ENCODE peak calls at places on chromosomes 11 and 22, in five cellular contexts. P, V, X, D and N are unnamed samples.

GRCh38 chr11:94776351-94777321 is 8.5 kb downstream of the AMOTL1 start:
- DNase-seq in P (no peak), D (no peak), X (no peak), V (no peak), N (peak; percentile 74)

GRCh38 chr11:68468217-68468828 is 7.8 kb downstream of the PPP6R3 start:
- DNase-seq in P (no peak), X (no peak), V (no peak), D (peak; percentile 77), N (no peak)

GRCh38 chr11:45208135-45208534 is 61.7 kb downstream of the PRDM11 start:
- DNase-seq in P (no peak), D (no peak), V (no peak), X (no peak), N (no peak)

GRCh38 chr11:69791266-69791665 is 16.1 kb upstream of the FGF4 start:
- DNase-seq in D (no peak), P (no peak), X (no peak), V (no peak), N (peak; percentile 61)

GRCh38 chr11:132556316-132556715 is 976.0 kb downstream of the OPCML start:
- DNase-seq in X (no peak), D (no peak), V (no peak), P (no peak), N (no peak)

GRCh38 chr11:2807276-2807681 is 78.3 kb downstream of the CDKN1C start:
- DNase-seq in P (peak; percentile 67), V (no peak), D (peak; percentile 27), X (peak; percentile 34), N (no peak)

GRCh38 chr22:34429314-34429713 is 509.0 kb upstream of the LARGE1 start:
- DNase-seq in P (no peak), D (no peak), X (no peak), V (no peak), N (no peak)

GRCh38 chr11:124536520-124536919 is 6.9 kb downstream of the OR8B12 start:
- DNase-seq in P (no peak), D (peak; percentile 69), V (no peak), X (no peak), N (peak; percentile 39)

GRCh38 chr11:128913806-128914205 is 22.6 kb downstream of the KCNJ5 start:
- DNase-seq in V (no peak), X (no peak), D (no peak), P (no peak), N (no peak)

GRCh38 chr22:48682517-48682916 is 1145.2 kb downstream of the BRD1 start:
- DNase-seq in V (no peak), X (no peak), D (no peak), P (no peak), N (no peak)

GRCh38 chr11:86160546-86161149 is 83.9 kb upstream of the EED start:
- DNase-seq in D (peak; percentile 76), X (no peak), V (no peak), P (no peak), N (peak; percentile 50)

GRCh38 chr11:2570841-2571597 is 126.2 kb downstream of the KCNQ1 start:
- DNase-seq in D (no peak), P (no peak), X (no peak), V (no peak), N (no peak)

GRCh38 chr11:134607963-134608750 is 196.1 kb upstream of the B3GAT1 start:
- DNase-seq in X (no peak), V (no peak), P (no peak), D (no peak), N (no peak)

GRCh38 chr11:62013266-62014157 is 46.1 kb upstream of the FTH1 start:
- DNase-seq in D (no peak), X (no peak), P (no peak), V (no peak), N (no peak)

GRCh38 chr22:48896766-48897637 is 930.7 kb downstream of the BRD1 start:
- DNase-seq in V (no peak), D (no peak), X (no peak), P (no peak), N (no peak)

GRCh38 chr11:77779935-77780334 is 40.6 kb downstream of the RSF1 start:
- DNase-seq in P (no peak), X (no peak), D (peak; percentile 29), V (no peak), N (peak; percentile 54)

GRCh38 chr11:129950319-129951034 is 52.2 kb downstream of the PRDM10 start:
- DNase-seq in P (no peak), V (no peak), D (no peak), X (no peak), N (peak; percentile 65)

GRCh38 chr22:36399473-36399780 is 11.7 kb upstream of the MYH9 start:
- DNase-seq in P (no peak), D (no peak), X (no peak), V (no peak), N (no peak)

GRCh38 chr22:22099194-22099486 is 116.6 kb upstream of the TOP3B start:
- DNase-seq in V (peak; percentile 69), D (no peak), P (no peak), X (no peak), N (no peak)

GRCh38 chr22:22195265-22196017 is 49.1 kb upstream of the VPREB1 start:
- DNase-seq in D (peak; percentile 83), X (peak; percentile 100), P (peak; percentile 70), V (peak; percentile 91), N (peak; percentile 37)

GRCh38 chr22:27115816-27116256 is 458.4 kb downstream of the MIAT start:
- DNase-seq in D (peak; percentile 77), V (no peak), X (no peak), P (no peak), N (peak; percentile 87)

GRCh38 chr11:86576946-86577624 is 95.3 kb downstream of the ME3 start:
- DNase-seq in D (no peak), X (no peak), P (no peak), V (no peak), N (no peak)

GRCh38 chr11:131234146-131234680 is 136.2 kb upstream of the NTM start:
- DNase-seq in V (no peak), X (no peak), D (no peak), P (no peak), N (no peak)

GRCh38 chr11:57073121-57073520 is 84.4 kb downstream of the OR5AK2 start:
- DNase-seq in D (no peak), V (no peak), X (no peak), P (no peak), N (peak; percentile 8)

GRCh38 chr11:133903875-133904817 is 52.6 kb downstream of the IGSF9B start:
- DNase-seq in P (no peak), D (no peak), X (no peak), V (no peak), N (no peak)

GRCh38 chr11:19715373-19715772 is 2.7 kb downstream of the NAV2 start:
- DNase-seq in D (no peak), V (no peak), P (no peak), X (no peak), N (peak; percentile 98)

GRCh38 chr11:44241851-44242250 is 68.1 kb downstream of the ALX4 start:
- DNase-seq in X (no peak), V (no peak), P (no peak), D (no peak), N (no peak)

GRCh38 chr11:18012314-18012905 is 437 bp downstream of the SERGEF start:
- DNase-seq in D (peak; percentile 45), X (peak; percentile 29), P (peak; percentile 57), V (no peak), N (peak; percentile 13)
- TF ChIP-seq MXI1 in D (no peak), X (no peak), P (no peak), V (no peak), N (no peak)

GRCh38 chr11:12783765-12784164 is 109.5 kb downstream of the TEAD1 start:
- DNase-seq in D (no peak), V (no peak), P (no peak), X (no peak), N (no peak)

GRCh38 chr11:12786450-12786849 is 112.2 kb downstream of the TEAD1 start:
- DNase-seq in D (no peak), V (no peak), X (no peak), P (no peak), N (no peak)

GRCh38 chr11:12785901-12786300 is 111.7 kb downstream of the TEAD1 start:
- DNase-seq in X (no peak), P (no peak), D (no peak), V (no peak), N (no peak)

GRCh38 chr11:12784987-12785386 is 110.8 kb downstream of the TEAD1 start:
- DNase-seq in P (no peak), D (no peak), V (no peak), X (no peak), N (no peak)

DNA sequence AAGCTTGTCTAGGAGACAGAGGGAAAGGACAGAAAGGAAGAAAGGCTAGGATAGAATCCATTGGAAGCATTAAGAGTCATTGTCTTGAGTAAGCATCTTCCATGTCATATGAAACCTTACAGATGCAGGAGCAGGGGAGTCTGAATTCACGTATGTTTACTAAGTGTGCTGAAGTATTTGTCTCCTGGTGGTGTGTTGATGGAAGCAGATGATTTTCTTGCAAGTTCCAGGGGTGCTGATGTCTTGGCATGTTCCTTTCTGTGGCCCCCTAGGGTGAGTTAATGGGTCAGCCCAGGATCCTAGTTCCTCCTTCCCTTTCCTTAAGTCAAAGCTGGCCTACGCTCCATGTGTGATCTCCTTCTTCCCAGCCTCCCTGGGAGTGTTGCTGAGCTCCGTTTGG is 110.2 kb downstream of the TEAD1 start:
- DNase-seq in P (no peak), D (no peak), X (no peak), V (no peak), N (peak; percentile 79)
- H3K27ac ChIP-seq in P (no peak overlapping the region), D (no peak overlapping the region), X (no peak overlapping the region), V (no peak overlapping the region), N (peak overlapping the region; percentile 8)

GRCh38 chr22:41508770-41509170 is 35.5 kb downstream of the POLR3H start:
- DNase-seq in V (no peak), X (no peak), D (no peak), P (no peak), N (no peak)
- TF ChIP-seq MXI1 in V (no peak), X (no peak), D (no peak), P (no peak), N (no peak)

DNA sequence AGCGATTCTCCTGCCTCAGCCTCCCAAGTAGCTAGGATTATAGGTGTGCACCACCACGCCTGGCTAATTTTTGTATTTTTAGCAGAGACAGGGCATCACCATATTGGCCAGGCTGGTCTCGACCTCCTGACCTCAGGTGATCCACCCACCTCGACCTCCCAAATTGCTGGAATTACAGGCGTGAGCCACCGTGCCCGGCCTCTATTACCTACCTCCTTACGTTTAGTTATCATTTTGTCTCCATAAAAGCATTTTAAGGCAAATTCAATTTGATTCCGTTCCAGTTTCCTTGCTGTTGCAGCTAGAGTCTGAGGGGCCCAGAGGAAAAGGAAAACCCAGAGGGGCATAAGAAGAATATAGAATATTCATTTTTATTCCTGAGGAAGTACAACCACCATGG is 628 bp upstream of the DDX10 start:
- DNase-seq in V (no peak), X (no peak), P (no peak), D (no peak), N (no peak)
- H3K27ac ChIP-seq in V (no peak overlapping the region), X (peak overlapping the region; percentile 79), P (peak overlapping the region; percentile 27), D (peak overlapping the region; percentile 58), N (no peak overlapping the region)

GRCh38 chr22:44337658-44338004 is 24.9 kb upstream of the SHISAL1 start:
- DNase-seq in X (peak; percentile 43), D (no peak), P (no peak), V (no peak), N (peak; percentile 75)
- TF ChIP-seq MXI1 in X (no peak), D (no peak), P (no peak), V (no peak), N (peak; percentile 31)

GRCh38 chr11:123519797-123520193 is 89.7 kb downstream of the GRAMD1B start:
- DNase-seq in V (no peak), P (no peak), X (no peak), D (no peak), N (no peak)
- H3K27ac ChIP-seq in V (no peak overlapping the region), P (no peak overlapping the region), X (no peak overlapping the region), D (no peak overlapping the region), N (no peak overlapping the region)

GRCh38 chr11:73268671-73269271 is 3.4 kb upstream of the P2RY6 start:
- DNase-seq in P (no peak), D (no peak), V (no peak), X (no peak), N (no peak)
- TF ChIP-seq MXI1 in P (no peak), D (no peak), V (no peak), X (no peak), N (no peak)